ENCODE peak calls at places on chromosomes 13 and 19, in nine cellular contexts. B is spleen; H is memory B cell; Y is GM04503; K is NCI-H1105 treated with DMSO at 0.1 percent for 48 hours; S is H54; A is progenitor cell of endocrine pancreas; Z is naive thymus-derived CD4-positive, alpha-beta T cell; G is iPS DF 6.9. P is an unnamed sample.

GRCh38 chr13:40509876-40510275 is 156.6 kb downstream of the FOXO1 start:
- DNase-seq in A (no peak), B (no peak), K (no peak), Y (no peak), S (no peak), Z (no peak), G (no peak), H (no peak), P (no peak)

GRCh38 chr13:23824355-23824754 is 64.8 kb downstream of the MIPEP start:
- DNase-seq in G (no peak), Y (no peak), A (no peak), Z (no peak), S (no peak), B (no peak), H (no peak), K (no peak), P (no peak)

GRCh38 chr19:43525836-43526771 is 897 bp downstream of the ETHE1 start:
- DNase-seq in Y (no peak), A (peak; percentile 33), S (no peak), H (no peak), B (peak; percentile 80), Z (peak; percentile 11), K (no peak), G (no peak), P (no peak)

GRCh38 chr13:54185101-54185500 is 1156.5 kb downstream of the OLFM4 start:
- DNase-seq in G (no peak), Y (no peak), Z (no peak), H (no peak), K (no peak), B (no peak), A (no peak), S (no peak), P (no peak)

GRCh38 chr19:3671680-3672574 is 28.3 kb downstream of the PIP5K1C start:
- DNase-seq in Y (no peak), Z (no peak), H (no peak), G (no peak), A (no peak), B (no peak), S (no peak), K (no peak), P (no peak)

GRCh38 chr19:51123381-51124186 is 1.1 kb upstream of the SIGLEC9 start:
- DNase-seq in Y (no peak), K (no peak), A (no peak), G (no peak), H (no peak), B (peak; percentile 85), Z (peak; percentile 76), S (no peak), P (no peak)

GRCh38 chr19:1237754-1238372 is at the start of gene CBARP:
- DNase-seq in G (no peak), H (no peak), Y (no peak), K (peak; percentile 10), A (no peak), S (no peak), B (no peak), Z (no peak), P (no peak)

GRCh38 chr13:51704399-51705306 is 99.3 kb downstream of the DHRS12 start:
- DNase-seq in S (no peak), K (no peak), B (no peak), H (no peak), G (no peak), Z (no peak), Y (no peak), A (no peak), P (no peak)

GRCh38 chr19:31066385-31066784 is 282.9 kb downstream of the TSHZ3 start:
- DNase-seq in Z (no peak), B (no peak), K (peak; percentile 24), A (no peak), H (no peak), G (no peak), Y (peak; percentile 31), S (peak; percentile 85), P (no peak)

GRCh38 chr13:23180711-23181110 is at the start of gene SGCG:
- DNase-seq in H (no peak), Y (no peak), A (no peak), S (no peak), B (no peak), G (no peak), K (no peak), Z (no peak), P (no peak)

GRCh38 chr13:90154311-90154960 is 1193.1 kb upstream of the MIR17HG start:
- DNase-seq in A (no peak), K (no peak), Z (no peak), H (no peak), Y (no peak), B (no peak), S (peak; percentile 6), G (no peak), P (no peak)

GRCh38 chr19:3950871-3951861 is 18.3 kb downstream of the NMRK2 start:
- DNase-seq in S (no peak), A (no peak), K (no peak), Z (no peak), B (peak; percentile 77), Y (no peak), G (no peak), H (no peak), P (no peak)

GRCh38 chr13:65744761-65745160 is 1485.4 kb downstream of the PCDH9 start:
- DNase-seq in B (no peak), S (no peak), K (no peak), Z (no peak), Y (peak; percentile 14), G (no peak), H (no peak), A (no peak), P (no peak)

GRCh38 chr13:56247692-56248091 is 893.0 kb upstream of the PRR20A start:
- DNase-seq in K (no peak), G (no peak), A (no peak), Y (no peak), Z (no peak), S (no peak), B (no peak), H (no peak), P (no peak)

GRCh38 chr19:54137913-54138776 is 583 bp downstream of the CNOT3 start:
- DNase-seq in G (no peak), Y (no peak), S (peak; percentile 67), Z (no peak), A (peak; percentile 30), H (no peak), K (no peak), B (peak; percentile 89), P (peak; percentile 20)

GRCh38 chr13:41708648-41709175 is 251.4 kb downstream of the RGCC start:
- DNase-seq in A (no peak), B (no peak), H (no peak), K (no peak), G (no peak), Y (no peak), Z (no peak), S (no peak), P (no peak)

GRCh38 chr19:8080832-8081231 is 28.3 kb downstream of the CCL25 start:
- DNase-seq in B (no peak), K (no peak), H (no peak), Z (no peak), Y (no peak), A (no peak), G (no peak), S (no peak), P (no peak)

GRCh38 chr13:109355875-109356428 is 430.4 kb downstream of the IRS2 start:
- DNase-seq in G (no peak), S (no peak), Z (no peak), A (no peak), Y (no peak), K (peak; percentile 63), H (no peak), B (no peak), P (no peak)

GRCh38 chr19:2385053-2385721 is 25.1 kb downstream of the TMPRSS9 start:
- DNase-seq in Z (no peak), K (peak; percentile 52), B (no peak), S (peak; percentile 98), A (no peak), G (peak; percentile 37), H (no peak), Y (peak; percentile 56), P (no peak)

GRCh38 chr19:19539738-19540703 is 2.0 kb downstream of the CILP2 start:
- DNase-seq in B (peak; percentile 92), Z (no peak), K (no peak), G (no peak), A (no peak), S (no peak), Y (no peak), H (peak; percentile 25), P (no peak)

GRCh38 chr13:48667136-48667535 is 13.4 kb downstream of the CYSLTR2 start:
- DNase-seq in A (no peak), Y (no peak), B (no peak), H (no peak), Z (no peak), S (no peak), K (no peak), G (no peak), P (no peak)

GRCh38 chr19:6032827-6033226 is 54.9 kb upstream of the RANBP3 start:
- DNase-seq in B (no peak), Y (no peak), H (no peak), Z (no peak), K (no peak), G (no peak), S (no peak), A (no peak), P (no peak)

GRCh38 chr13:50916701-50917184 is 7.2 kb downstream of the RNASEH2B start:
- DNase-seq in B (no peak), Y (no peak), H (no peak), G (no peak), Z (no peak), S (no peak), K (no peak), A (no peak), P (peak; percentile 74)

GRCh38 chr19:58325623-58326022 is 1.2 kb upstream of the ZSCAN22 start:
- DNase-seq in G (no peak), A (no peak), K (no peak), B (no peak), H (no peak), S (no peak), Z (no peak), Y (no peak), P (no peak)

GRCh38 chr19:46198756-46199155 is 30.8 kb upstream of the IGFL1 start:
- DNase-seq in G (no peak), S (no peak), B (no peak), Z (no peak), Y (no peak), A (no peak), K (no peak), H (no peak), P (no peak)

GRCh38 chr13:112145221-112146072 is 78.5 kb downstream of the SOX1 start:
- DNase-seq in B (no peak), Z (no peak), G (no peak), Y (no peak), H (no peak), K (no peak), A (no peak), S (no peak), P (no peak)

GRCh38 chr19:768424-768823 is 17.5 kb downstream of the MISP start:
- DNase-seq in G (no peak), A (no peak), S (peak; percentile 62), H (no peak), K (no peak), Z (no peak), B (no peak), Y (peak; percentile 86), P (no peak)

GRCh38 chr13:104436555-104436954 is 1370.3 kb upstream of the SLC10A2 start:
- DNase-seq in K (no peak), B (no peak), A (no peak), Y (no peak), Z (no peak), S (no peak), G (no peak), H (no peak), P (no peak)

GRCh38 chr13:94435604-94436226 is 43.8 kb downstream of the DCT start:
- DNase-seq in Z (peak; percentile 50), H (peak; percentile 28), A (no peak), G (no peak), Y (peak; percentile 17), K (peak; percentile 67), B (no peak), S (peak; percentile 35), P (peak; percentile 21)

P was measured in naive B cell.